ENCODE peak calls at places on chromosomes 13 and 19, in nine cellular contexts. H, Y, T, L, X, U, O, S and E are unnamed samples.

GRCh38 chr19:18506101-18506534 is 15.8 kb downstream of the ELL start:
- DNase-seq in O (no peak), T (no peak), X (no peak), L (no peak), Y (no peak), S (no peak), U (no peak), H (no peak), E (no peak)

GRCh38 chr19:46718157-46718933 is 1.4 kb upstream of the PRKD2 start:
- DNase-seq in T (no peak), S (no peak), L (no peak), H (peak), U (no peak), Y (peak), X (no peak), O (peak), E (no peak)

GRCh38 chr13:20873348-20873747 is 29.2 kb downstream of the XPO4 start:
- DNase-seq in L (no peak), X (no peak), H (peak), O (no peak), U (no peak), T (peak), S (no peak), Y (no peak), E (no peak)

GRCh38 chr13:112153364-112153763 is 86.4 kb downstream of the SOX1 start:
- DNase-seq in T (no peak), O (no peak), H (no peak), Y (no peak), U (no peak), L (no peak), X (no peak), S (no peak), E (no peak)

GRCh38 chr13:44819245-44819644 is 170.0 kb downstream of the NUFIP1 start:
- DNase-seq in U (no peak), X (no peak), L (no peak), Y (peak), O (no peak), S (peak), T (peak), H (peak), E (no peak)

GRCh38 chr13:48426052-48426451 is 13.1 kb upstream of the LPAR6 start:
- DNase-seq in O (no peak), X (no peak), Y (no peak), U (no peak), H (no peak), S (no peak), L (no peak), T (no peak), E (no peak)

GRCh38 chr19:16268676-16269319 is 55.8 kb upstream of the KLF2 start:
- DNase-seq in H (no peak), U (no peak), X (no peak), L (no peak), S (no peak), T (no peak), O (no peak), Y (no peak), E (no peak)

GRCh38 chr13:43203781-43204180 is 180.4 kb downstream of the DNAJC15 start:
- DNase-seq in X (no peak), Y (no peak), S (no peak), U (no peak), H (no peak), O (no peak), T (no peak), L (no peak), E (no peak)

GRCh38 chr19:41296323-41296935 is 13.5 kb upstream of the CCDC97 start:
- DNase-seq in O (no peak), U (no peak), L (no peak), S (no peak), T (no peak), X (no peak), Y (no peak), H (no peak), E (no peak)

GRCh38 chr13:80469105-80469840 is 128.3 kb upstream of the SPRY2 start:
- DNase-seq in X (no peak), Y (no peak), T (no peak), U (no peak), S (no peak), H (no peak), L (no peak), O (no peak), E (no peak)

GRCh38 chr13:80463673-80464352 is 122.9 kb upstream of the SPRY2 start:
- DNase-seq in T (peak), O (no peak), L (no peak), U (no peak), H (no peak), S (no peak), X (no peak), Y (no peak), E (no peak)

GRCh38 chr13:80462037-80462436 is 121.1 kb upstream of the SPRY2 start:
- DNase-seq in S (no peak), H (no peak), Y (no peak), T (no peak), X (no peak), U (no peak), O (no peak), L (no peak), E (no peak)

GRCh38 chr13:80462567-80462966 is 121.6 kb upstream of the SPRY2 start:
- DNase-seq in H (no peak), S (no peak), U (no peak), Y (no peak), T (no peak), L (no peak), O (no peak), X (no peak), E (no peak)

GRCh38 chr13:80465321-80465720 is 124.4 kb upstream of the SPRY2 start:
- DNase-seq in U (no peak), X (no peak), Y (no peak), H (no peak), L (no peak), T (no peak), S (no peak), O (no peak), E (no peak)
- TF ChIP-seq CTCF in U (no peak), X (no peak), Y (no peak), H (no peak), L (no peak), T (no peak), S (no peak), O (no peak), E (no peak)

DNA sequence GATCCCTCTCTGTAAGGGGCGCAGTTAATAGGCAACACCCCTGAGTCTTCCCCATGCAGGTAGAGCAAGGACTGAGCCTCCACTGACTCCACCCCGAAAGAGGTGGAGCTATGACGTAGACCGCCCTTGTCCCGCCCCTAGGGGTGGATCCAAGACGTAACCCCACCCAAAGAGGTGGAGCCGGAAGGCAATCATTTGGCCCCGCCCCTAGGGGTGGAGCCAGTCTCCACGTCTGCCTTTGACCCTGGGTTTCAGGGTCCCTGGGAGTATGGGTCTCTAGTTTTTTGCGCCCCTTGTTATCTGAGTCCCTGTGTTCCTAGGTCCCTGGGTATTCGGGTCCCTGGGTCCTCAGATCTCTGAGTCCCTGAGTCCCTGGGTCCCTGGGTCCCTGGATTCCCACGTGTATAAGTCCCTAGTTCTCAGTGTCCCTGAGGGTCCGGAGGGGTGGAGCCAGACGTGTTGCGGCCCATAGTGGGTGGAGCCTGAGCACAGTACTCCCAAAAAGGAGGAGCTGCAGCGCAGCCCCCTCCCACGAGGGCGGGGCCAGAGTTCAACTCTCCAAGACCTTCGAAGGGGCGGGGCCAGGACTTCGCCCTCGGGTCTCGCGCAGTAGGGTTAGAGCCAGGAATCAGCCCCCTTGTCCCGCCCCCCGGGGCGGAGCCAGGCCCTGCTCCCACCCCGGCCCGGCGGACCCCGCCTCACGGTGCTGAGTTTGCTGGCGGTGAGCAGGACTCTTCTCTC is 5.3 kb downstream of the DENND1C start:
- DNase-seq in S (no peak), O (no peak), U (peak), L (peak), T (peak), X (peak), Y (peak), H (peak), E (no peak)
- H3K4me3 ChIP-seq in S (no peak), O (no peak), U (no peak), L (peak), T (no peak), X (no peak), Y (peak), H (no peak), E (peak)

DNA sequence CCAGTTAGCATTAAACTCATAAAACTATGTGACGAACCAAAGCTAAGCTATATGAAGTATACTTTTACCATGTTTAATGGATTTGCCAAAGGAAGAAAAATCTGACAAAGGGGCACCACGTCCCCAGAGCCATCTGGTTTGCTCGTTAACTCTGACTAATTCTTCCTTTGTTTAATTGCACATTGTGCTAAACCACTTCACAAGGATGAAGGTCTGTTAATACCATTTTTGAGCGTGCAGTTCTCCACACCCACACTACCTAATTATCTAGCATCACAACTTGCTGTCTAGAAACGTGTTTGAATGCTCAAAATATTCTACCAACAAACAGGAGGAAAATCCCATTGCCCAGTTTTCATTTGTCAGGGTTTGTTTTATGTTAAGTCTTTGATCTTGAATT is 74.8 kb downstream of the COL4A1 start:
- DNase-seq in L (no peak), U (no peak), O (no peak), T (no peak), Y (no peak), X (no peak), H (no peak), S (no peak), E (no peak)
- H3K27ac ChIP-seq in L (peak), U (peak), O (no peak), T (peak), Y (no peak), X (no peak), H (peak), S (no peak), E (peak)

GRCh38 chr19:10915511-10916091 is 12.8 kb downstream of the YIPF2 start:
- DNase-seq in T (peak), S (peak), Y (no peak), H (peak), X (no peak), L (no peak), U (no peak), O (no peak), E (no peak)
- TF ChIP-seq CTCF in T (peak), S (peak), Y (no peak), H (no peak), X (no peak), L (no peak), U (no peak), O (no peak), E (no peak)

DNA sequence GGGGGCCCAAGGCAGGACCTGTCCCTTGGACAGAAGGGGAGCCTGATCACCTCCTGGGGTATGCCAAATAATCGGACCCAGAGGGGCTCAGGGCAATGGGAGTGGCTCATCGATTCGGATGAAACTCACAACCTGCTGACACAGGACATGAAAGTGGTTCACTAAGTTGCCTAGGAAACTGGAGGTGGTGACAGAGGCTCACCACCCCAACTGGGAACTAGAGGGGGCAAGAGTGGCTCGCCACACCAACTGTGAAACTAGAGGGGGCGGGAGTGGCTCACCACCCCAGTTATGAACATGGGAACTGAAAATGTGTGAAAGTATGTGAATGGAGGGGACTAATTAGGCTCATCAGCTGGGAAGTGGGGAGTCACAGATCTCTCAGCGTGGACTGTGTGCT is 46.3 kb upstream of the ZNF737 start:
- DNase-seq in Y (no peak), S (no peak), L (no peak), H (no peak), O (no peak), X (no peak), T (no peak), U (no peak), E (no peak)
- H3K4me3 ChIP-seq in Y (no peak), S (no peak), L (no peak), H (no peak), O (no peak), X (no peak), T (peak), U (no peak), E (peak)

GRCh38 chr13:110391273-110391672 is 84.2 kb downstream of the COL4A2 start:
- DNase-seq in O (no peak), X (no peak), T (peak), U (peak), S (no peak), H (peak), L (no peak), Y (no peak), E (no peak)

GRCh38 chr13:110390572-110390971 is 83.5 kb downstream of the COL4A2 start:
- DNase-seq in T (peak), L (no peak), H (peak), U (peak), S (no peak), X (no peak), Y (no peak), O (no peak), E (no peak)

GRCh38 chr13:110382830-110383229 is 75.7 kb downstream of the COL4A2 start:
- DNase-seq in S (no peak), Y (no peak), T (no peak), X (no peak), U (no peak), H (peak), O (no peak), L (no peak), E (no peak)

GRCh38 chr13:110388141-110388943 is 81.3 kb downstream of the COL4A2 start:
- DNase-seq in Y (no peak), S (no peak), T (peak), O (no peak), U (peak), L (peak), H (peak), X (peak), E (peak)

GRCh38 chr13:110387451-110388140 is 80.5 kb downstream of the COL4A2 start:
- DNase-seq in X (no peak), Y (no peak), U (peak), O (no peak), T (peak), H (no peak), L (no peak), S (no peak), E (peak)
- H3K27ac ChIP-seq in X (peak), Y (peak), U (peak), O (no peak), T (peak), H (peak), L (peak), S (peak), E (peak)

DNA sequence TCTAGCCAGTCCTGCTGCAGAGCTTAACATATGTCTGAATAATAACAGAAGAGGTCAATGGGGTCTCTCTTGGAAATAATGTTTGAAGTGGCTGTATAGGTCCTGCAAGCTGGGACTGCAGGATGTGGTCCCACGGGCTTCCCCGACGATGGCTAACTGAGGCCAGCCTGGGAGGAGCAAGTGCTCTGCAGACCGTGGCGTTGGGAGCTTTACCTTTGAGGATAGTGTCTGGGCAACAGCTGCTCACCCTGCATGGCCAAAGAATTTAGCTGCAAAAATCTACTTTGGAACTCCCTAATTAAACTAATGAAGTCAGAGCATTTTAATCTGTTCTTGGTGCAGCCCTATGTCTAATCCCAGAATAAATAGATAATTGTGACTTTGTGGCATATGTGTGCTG is 18.2 kb upstream of the AMER2 start:
- DNase-seq in O (peak), S (no peak), Y (no peak), U (no peak), T (no peak), X (no peak), L (no peak), H (no peak), E (no peak)
- TF ChIP-seq CTCF in O (no peak), S (no peak), Y (no peak), U (no peak), T (no peak), X (no peak), L (no peak), H (no peak), E (no peak)

GRCh38 chr19:13505761-13506549 is at the start of gene CACNA1A:
- DNase-seq in L (no peak), T (no peak), U (no peak), O (no peak), H (peak), S (no peak), X (no peak), Y (no peak), E (no peak)

GRCh38 chr19:13507053-13507611 is 853 bp upstream of the CACNA1A start:
- DNase-seq in X (no peak), T (no peak), O (no peak), H (peak), Y (no peak), U (no peak), L (no peak), S (no peak), E (no peak)

GRCh38 chr19:13505164-13505695 is 1.0 kb downstream of the CACNA1A start:
- DNase-seq in L (no peak), U (no peak), O (no peak), H (peak), Y (no peak), T (no peak), X (no peak), S (no peak), E (no peak)

GRCh38 chr19:13503570-13504235 is 2.6 kb downstream of the CACNA1A start:
- DNase-seq in L (no peak), O (no peak), Y (no peak), T (no peak), S (no peak), U (no peak), H (no peak), X (no peak), E (no peak)

DNA sequence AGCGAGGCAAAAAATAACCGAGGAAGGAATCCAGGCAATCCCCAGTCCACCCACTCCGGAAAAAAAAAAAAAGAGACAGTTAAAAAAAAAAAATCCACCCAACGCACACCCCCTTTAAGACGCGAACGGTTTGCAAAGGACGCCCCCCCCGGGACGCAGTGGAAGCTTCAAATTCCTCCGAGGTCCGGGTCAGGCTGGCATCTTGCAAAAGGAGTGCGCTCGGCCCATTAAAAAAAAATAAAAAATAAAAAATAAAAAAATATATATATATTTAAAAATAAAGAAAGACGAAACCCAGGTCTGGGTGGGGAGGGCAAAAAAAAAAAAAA is 235 bp upstream of the CACNA1A start:
- DNase-seq in O (no peak), X (no peak), U (no peak), H (no peak), Y (no peak), S (peak), L (no peak), T (no peak), E (no peak)
- H3K4me3 ChIP-seq in O (no peak), X (no peak), U (no peak), H (peak), Y (no peak), S (peak), L (no peak), T (no peak), E (peak)